ENCODE peak calls at places on chromosomes 4 and X, in four cellular contexts. H is coronary artery, Q is LoVo, D is AG09309. M is an unnamed sample.

GRCh38 chr4:173516621-173517612 is 13.1 kb downstream of the HAND2 start:
- DNase-seq in Q (no peak), D (no peak), H (no peak), M (no peak)

GRCh38 chr4:57424231-57424897 is 314.2 kb upstream of the IGFBP7 start:
- DNase-seq in Q (no peak), D (peak), H (peak), M (no peak)

GRCh38 chrX:17550011-17550410 is 175.0 kb downstream of the NHS start:
- DNase-seq in H (no peak), D (no peak), Q (no peak), M (no peak)

GRCh38 chrX:30957753-30958152 is 68.7 kb upstream of the TAB3 start:
- DNase-seq in D (no peak), Q (peak), H (no peak), M (no peak)

GRCh38 chr4:126604273-126604867 is 1028.4 kb upstream of the INTU start:
- DNase-seq in D (no peak), Q (peak), H (no peak), M (no peak)

GRCh38 chr4:3232871-3233271 is 16.1 kb upstream of the MSANTD1 start:
- DNase-seq in H (no peak), D (no peak), Q (no peak), M (no peak)

GRCh38 chr4:2040391-2041233 is 18.5 kb upstream of the NAT8L start:
- DNase-seq in H (no peak), D (no peak), Q (no peak), M (no peak)

GRCh38 chr4:113683143-113683542 is 78.4 kb downstream of the CAMK2D start:
- DNase-seq in D (no peak), H (no peak), Q (no peak), M (peak)

GRCh38 chr4:24024157-24024556 is 134.3 kb upstream of the PPARGC1A start:
- DNase-seq in H (no peak), D (peak), Q (no peak), M (no peak)

GRCh38 chr4:109953556-109953955 is 40.9 kb downstream of the EGF start:
- DNase-seq in Q (no peak), D (no peak), H (no peak), M (no peak)

GRCh38 chr4:165953181-165953580 is 80.1 kb downstream of the TLL1 start:
- DNase-seq in D (no peak), H (no peak), Q (no peak), M (no peak)

M was measured in activated effector memory CD4-positive, alpha-beta T cell treated with Interleukin-2 at 50 U/mL for 16 hours.